ENCODE peak calls at places on chromosomes 1 and 21, in eight cellular contexts. One of them, this sample, is unnamed.
A peak's percentile ranks its signal among the peaks of the same experiment; 100 is the strongest.

GRCh38 chr21:15212214-15212613 is 147.4 kb upstream of the NRIP1 start:
- DNase-seq in thoracic aorta: no peak
- DNase-seq in KG1: no peak
- DNase-seq in endothelial cell: no peak
- DNase-seq in hippocampal formation: no peak
- DNase-seq in iris pigment epithelial cell: no peak
- DNase-seq in activated naive CD8-positive, alpha-beta T cell treated with anti-CD3 and anti-CD28 coated beads, Interleukin-2, amount 50 U/mL, for 24 hours: no peak
- DNase-seq in astrocyte of the spinal cord: no peak
- DNase-seq in this sample: no peak

GRCh38 chr1:223628233-223628632 is 37.3 kb downstream of the CAPN8 start:
- DNase-seq in thoracic aorta: no peak
- DNase-seq in KG1: no peak
- DNase-seq in endothelial cell: peak; percentile 66
- DNase-seq in hippocampal formation: no peak
- DNase-seq in iris pigment epithelial cell: peak; percentile 10
- DNase-seq in activated naive CD8-positive, alpha-beta T cell treated with anti-CD3 and anti-CD28 coated beads, Interleukin-2, amount 50 U/mL, for 24 hours: peak; percentile 62
- DNase-seq in astrocyte of the spinal cord: peak; percentile 7
- DNase-seq in this sample: peak; percentile 72

GRCh38 chr1:156781585-156782186 is 14.4 kb downstream of the PRCC start:
- DNase-seq in thoracic aorta: no peak
- DNase-seq in KG1: no peak
- DNase-seq in endothelial cell: no peak
- DNase-seq in hippocampal formation: no peak
- DNase-seq in iris pigment epithelial cell: peak; percentile 78
- DNase-seq in activated naive CD8-positive, alpha-beta T cell treated with anti-CD3 and anti-CD28 coated beads, Interleukin-2, amount 50 U/mL, for 24 hours: no peak
- DNase-seq in astrocyte of the spinal cord: peak; percentile 38
- DNase-seq in this sample: no peak

GRCh38 chr1:59903136-59903754 is 23.3 kb downstream of the CYP2J2 start:
- DNase-seq in thoracic aorta: no peak
- DNase-seq in KG1: no peak
- DNase-seq in endothelial cell: peak; percentile 47
- DNase-seq in hippocampal formation: peak; percentile 73
- DNase-seq in iris pigment epithelial cell: no peak
- DNase-seq in activated naive CD8-positive, alpha-beta T cell treated with anti-CD3 and anti-CD28 coated beads, Interleukin-2, amount 50 U/mL, for 24 hours: peak; percentile 7
- DNase-seq in astrocyte of the spinal cord: peak; percentile 6
- DNase-seq in this sample: peak; percentile 42

GRCh38 chr21:28427356-28428022 is 565.2 kb downstream of the LTN1 start:
- DNase-seq in thoracic aorta: no peak
- DNase-seq in KG1: no peak
- DNase-seq in endothelial cell: no peak
- DNase-seq in hippocampal formation: no peak
- DNase-seq in iris pigment epithelial cell: peak; percentile 67
- DNase-seq in activated naive CD8-positive, alpha-beta T cell treated with anti-CD3 and anti-CD28 coated beads, Interleukin-2, amount 50 U/mL, for 24 hours: no peak
- DNase-seq in astrocyte of the spinal cord: peak; percentile 23
- DNase-seq in this sample: no peak

GRCh38 chr1:59020151-59020997 is 236.5 kb upstream of the JUN start:
- DNase-seq in thoracic aorta: peak; percentile 19
- DNase-seq in KG1: peak; percentile 41
- DNase-seq in endothelial cell: no peak
- DNase-seq in hippocampal formation: no peak
- DNase-seq in iris pigment epithelial cell: peak; percentile 86
- DNase-seq in activated naive CD8-positive, alpha-beta T cell treated with anti-CD3 and anti-CD28 coated beads, Interleukin-2, amount 50 U/mL, for 24 hours: peak; percentile 33
- DNase-seq in astrocyte of the spinal cord: peak; percentile 86
- DNase-seq in this sample: no peak

GRCh38 chr1:226603030-226603960 is 54.7 kb downstream of the STUM start:
- DNase-seq in thoracic aorta: no peak
- DNase-seq in KG1: no peak
- DNase-seq in endothelial cell: no peak
- DNase-seq in hippocampal formation: peak; percentile 48
- DNase-seq in iris pigment epithelial cell: peak; percentile 46
- DNase-seq in activated naive CD8-positive, alpha-beta T cell treated with anti-CD3 and anti-CD28 coated beads, Interleukin-2, amount 50 U/mL, for 24 hours: no peak
- DNase-seq in astrocyte of the spinal cord: peak; percentile 13
- DNase-seq in this sample: no peak

GRCh38 chr1:39818482-39818881 is 29.8 kb upstream of the BMP8B start:
- DNase-seq in thoracic aorta: no peak
- DNase-seq in KG1: no peak
- DNase-seq in endothelial cell: no peak
- DNase-seq in hippocampal formation: no peak
- DNase-seq in iris pigment epithelial cell: no peak
- DNase-seq in activated naive CD8-positive, alpha-beta T cell treated with anti-CD3 and anti-CD28 coated beads, Interleukin-2, amount 50 U/mL, for 24 hours: no peak
- DNase-seq in astrocyte of the spinal cord: no peak
- DNase-seq in this sample: no peak

GRCh38 chr1:2344121-2344681 is 47.2 kb downstream of the MORN1 start:
- DNase-seq in thoracic aorta: no peak
- DNase-seq in KG1: no peak
- DNase-seq in endothelial cell: no peak
- DNase-seq in hippocampal formation: no peak
- DNase-seq in iris pigment epithelial cell: no peak
- DNase-seq in activated naive CD8-positive, alpha-beta T cell treated with anti-CD3 and anti-CD28 coated beads, Interleukin-2, amount 50 U/mL, for 24 hours: no peak
- DNase-seq in astrocyte of the spinal cord: no peak
- DNase-seq in this sample: no peak

GRCh38 chr1:42175314-42176054 is 10.9 kb upstream of the GUCA2A start:
- DNase-seq in thoracic aorta: no peak
- DNase-seq in KG1: no peak
- DNase-seq in endothelial cell: no peak
- DNase-seq in hippocampal formation: no peak
- DNase-seq in iris pigment epithelial cell: no peak
- DNase-seq in activated naive CD8-positive, alpha-beta T cell treated with anti-CD3 and anti-CD28 coated beads, Interleukin-2, amount 50 U/mL, for 24 hours: no peak
- DNase-seq in astrocyte of the spinal cord: no peak
- DNase-seq in this sample: no peak

GRCh38 chr1:45205000-45205909 is 1.1 kb downstream of the ZSWIM5 start:
- DNase-seq in thoracic aorta: no peak
- DNase-seq in KG1: peak; percentile 34
- DNase-seq in endothelial cell: peak; percentile 65
- DNase-seq in hippocampal formation: peak; percentile 37
- DNase-seq in iris pigment epithelial cell: peak; percentile 59
- DNase-seq in activated naive CD8-positive, alpha-beta T cell treated with anti-CD3 and anti-CD28 coated beads, Interleukin-2, amount 50 U/mL, for 24 hours: peak; percentile 42
- DNase-seq in astrocyte of the spinal cord: peak; percentile 43
- DNase-seq in this sample: peak; percentile 61

GRCh38 chr1:174875306-174875705 is 124.4 kb upstream of the CACYBP start:
- DNase-seq in thoracic aorta: no peak
- DNase-seq in KG1: no peak
- DNase-seq in endothelial cell: peak; percentile 7
- DNase-seq in hippocampal formation: no peak
- DNase-seq in iris pigment epithelial cell: no peak
- DNase-seq in activated naive CD8-positive, alpha-beta T cell treated with anti-CD3 and anti-CD28 coated beads, Interleukin-2, amount 50 U/mL, for 24 hours: no peak
- DNase-seq in astrocyte of the spinal cord: no peak
- DNase-seq in this sample: peak; percentile 44

GRCh38 chr1:215677112-215677511 is 110.0 kb downstream of the KCTD3 start:
- DNase-seq in thoracic aorta: no peak
- DNase-seq in KG1: no peak
- DNase-seq in endothelial cell: no peak
- DNase-seq in hippocampal formation: no peak
- DNase-seq in iris pigment epithelial cell: no peak
- DNase-seq in activated naive CD8-positive, alpha-beta T cell treated with anti-CD3 and anti-CD28 coated beads, Interleukin-2, amount 50 U/mL, for 24 hours: no peak
- DNase-seq in astrocyte of the spinal cord: no peak
- DNase-seq in this sample: no peak

GRCh38 chr1:216847385-216848036 is 124.3 kb upstream of the ESRRG start:
- DNase-seq in thoracic aorta: no peak
- DNase-seq in KG1: no peak
- DNase-seq in endothelial cell: no peak
- DNase-seq in hippocampal formation: no peak
- DNase-seq in iris pigment epithelial cell: peak; percentile 23
- DNase-seq in activated naive CD8-positive, alpha-beta T cell treated with anti-CD3 and anti-CD28 coated beads, Interleukin-2, amount 50 U/mL, for 24 hours: no peak
- DNase-seq in astrocyte of the spinal cord: peak; percentile 46
- DNase-seq in this sample: no peak

GRCh38 chr21:44594406-44594916 is 2.2 kb upstream of the KRTAP10-6 start:
- DNase-seq in thoracic aorta: no peak
- DNase-seq in KG1: no peak
- DNase-seq in endothelial cell: no peak
- DNase-seq in hippocampal formation: no peak
- DNase-seq in iris pigment epithelial cell: no peak
- DNase-seq in activated naive CD8-positive, alpha-beta T cell treated with anti-CD3 and anti-CD28 coated beads, Interleukin-2, amount 50 U/mL, for 24 hours: no peak
- DNase-seq in astrocyte of the spinal cord: no peak
- DNase-seq in this sample: peak; percentile 24

GRCh38 chr1:12521096-12521495 is 96.9 kb downstream of the DHRS3 start:
- DNase-seq in thoracic aorta: no peak
- DNase-seq in KG1: no peak
- DNase-seq in endothelial cell: no peak
- DNase-seq in hippocampal formation: no peak
- DNase-seq in iris pigment epithelial cell: no peak
- DNase-seq in activated naive CD8-positive, alpha-beta T cell treated with anti-CD3 and anti-CD28 coated beads, Interleukin-2, amount 50 U/mL, for 24 hours: no peak
- DNase-seq in astrocyte of the spinal cord: no peak
- DNase-seq in this sample: no peak

GRCh38 chr1:202349263-202349928 is 897 bp downstream of the PPP1R12B start:
- DNase-seq in thoracic aorta: no peak
- DNase-seq in KG1: no peak
- DNase-seq in endothelial cell: no peak
- DNase-seq in hippocampal formation: no peak
- DNase-seq in iris pigment epithelial cell: peak; percentile 72
- DNase-seq in activated naive CD8-positive, alpha-beta T cell treated with anti-CD3 and anti-CD28 coated beads, Interleukin-2, amount 50 U/mL, for 24 hours: no peak
- DNase-seq in astrocyte of the spinal cord: peak; percentile 70
- DNase-seq in this sample: no peak

GRCh38 chr1:48530727-48531351 is 58.8 kb upstream of the SPATA6 start:
- DNase-seq in thoracic aorta: no peak
- DNase-seq in KG1: peak; percentile 13
- DNase-seq in endothelial cell: peak; percentile 92
- DNase-seq in hippocampal formation: no peak
- DNase-seq in iris pigment epithelial cell: peak; percentile 17
- DNase-seq in activated naive CD8-positive, alpha-beta T cell treated with anti-CD3 and anti-CD28 coated beads, Interleukin-2, amount 50 U/mL, for 24 hours: peak; percentile 59
- DNase-seq in astrocyte of the spinal cord: peak; percentile 13
- DNase-seq in this sample: peak; percentile 94

GRCh38 chr1:7705048-7705907 is 65.8 kb upstream of the VAMP3 start:
- DNase-seq in thoracic aorta: no peak
- DNase-seq in KG1: no peak
- DNase-seq in endothelial cell: peak; percentile 18
- DNase-seq in hippocampal formation: peak; percentile 30
- DNase-seq in iris pigment epithelial cell: no peak
- DNase-seq in activated naive CD8-positive, alpha-beta T cell treated with anti-CD3 and anti-CD28 coated beads, Interleukin-2, amount 50 U/mL, for 24 hours: no peak
- DNase-seq in astrocyte of the spinal cord: no peak
- DNase-seq in this sample: peak; percentile 76

GRCh38 chr1:66365628-66366027 is 168.3 kb upstream of the SGIP1 start:
- DNase-seq in thoracic aorta: no peak
- DNase-seq in KG1: no peak
- DNase-seq in endothelial cell: no peak
- DNase-seq in hippocampal formation: no peak
- DNase-seq in iris pigment epithelial cell: no peak
- DNase-seq in activated naive CD8-positive, alpha-beta T cell treated with anti-CD3 and anti-CD28 coated beads, Interleukin-2, amount 50 U/mL, for 24 hours: no peak
- DNase-seq in astrocyte of the spinal cord: no peak
- DNase-seq in this sample: no peak

GRCh38 chr1:171219751-171220385 is 28.4 kb upstream of the FMO1 start:
- DNase-seq in thoracic aorta: no peak
- DNase-seq in KG1: no peak
- DNase-seq in endothelial cell: no peak
- DNase-seq in hippocampal formation: no peak
- DNase-seq in iris pigment epithelial cell: peak; percentile 90
- DNase-seq in activated naive CD8-positive, alpha-beta T cell treated with anti-CD3 and anti-CD28 coated beads, Interleukin-2, amount 50 U/mL, for 24 hours: no peak
- DNase-seq in astrocyte of the spinal cord: peak; percentile 97
- DNase-seq in this sample: peak; percentile 71

GRCh38 chr1:94675373-94675772 is 133.8 kb upstream of the F3 start:
- DNase-seq in thoracic aorta: no peak
- DNase-seq in KG1: no peak
- DNase-seq in endothelial cell: no peak
- DNase-seq in hippocampal formation: no peak
- DNase-seq in iris pigment epithelial cell: peak; percentile 89
- DNase-seq in activated naive CD8-positive, alpha-beta T cell treated with anti-CD3 and anti-CD28 coated beads, Interleukin-2, amount 50 U/mL, for 24 hours: no peak
- DNase-seq in astrocyte of the spinal cord: peak; percentile 83
- DNase-seq in this sample: no peak

GRCh38 chr1:29033829-29034466 is 89.8 kb downstream of the TMEM200B start:
- DNase-seq in thoracic aorta: no peak
- DNase-seq in KG1: peak; percentile 14
- DNase-seq in endothelial cell: no peak
- DNase-seq in hippocampal formation: peak; percentile 46
- DNase-seq in iris pigment epithelial cell: peak; percentile 36
- DNase-seq in activated naive CD8-positive, alpha-beta T cell treated with anti-CD3 and anti-CD28 coated beads, Interleukin-2, amount 50 U/mL, for 24 hours: no peak
- DNase-seq in astrocyte of the spinal cord: peak; percentile 52
- DNase-seq in this sample: no peak

GRCh38 chr1:230423261-230423660 is 2.9 kb downstream of the PGBD5 start:
- DNase-seq in thoracic aorta: no peak
- DNase-seq in KG1: no peak
- DNase-seq in endothelial cell: no peak
- DNase-seq in hippocampal formation: peak; percentile 38
- DNase-seq in iris pigment epithelial cell: no peak
- DNase-seq in activated naive CD8-positive, alpha-beta T cell treated with anti-CD3 and anti-CD28 coated beads, Interleukin-2, amount 50 U/mL, for 24 hours: no peak
- DNase-seq in astrocyte of the spinal cord: no peak
- DNase-seq in this sample: no peak

GRCh38 chr21:34795152-34796141 is 126.7 kb downstream of the CLIC6 start:
- DNase-seq in thoracic aorta: no peak
- DNase-seq in KG1: no peak
- DNase-seq in endothelial cell: no peak
- DNase-seq in hippocampal formation: no peak
- DNase-seq in iris pigment epithelial cell: peak; percentile 63
- DNase-seq in activated naive CD8-positive, alpha-beta T cell treated with anti-CD3 and anti-CD28 coated beads, Interleukin-2, amount 50 U/mL, for 24 hours: no peak
- DNase-seq in astrocyte of the spinal cord: peak; percentile 68
- DNase-seq in this sample: no peak

GRCh38 chr1:110449661-110450651 is 993 bp upstream of the PROK1 start:
- DNase-seq in thoracic aorta: no peak
- DNase-seq in KG1: no peak
- DNase-seq in endothelial cell: no peak
- DNase-seq in hippocampal formation: no peak
- DNase-seq in iris pigment epithelial cell: peak; percentile 20
- DNase-seq in activated naive CD8-positive, alpha-beta T cell treated with anti-CD3 and anti-CD28 coated beads, Interleukin-2, amount 50 U/mL, for 24 hours: no peak
- DNase-seq in astrocyte of the spinal cord: no peak
- DNase-seq in this sample: no peak

GRCh38 chr1:41474490-41475271 is 9.8 kb downstream of the EDN2 start:
- DNase-seq in thoracic aorta: no peak
- DNase-seq in KG1: no peak
- DNase-seq in endothelial cell: no peak
- DNase-seq in hippocampal formation: peak; percentile 29
- DNase-seq in iris pigment epithelial cell: no peak
- DNase-seq in activated naive CD8-positive, alpha-beta T cell treated with anti-CD3 and anti-CD28 coated beads, Interleukin-2, amount 50 U/mL, for 24 hours: no peak
- DNase-seq in astrocyte of the spinal cord: no peak
- DNase-seq in this sample: no peak

GRCh38 chr1:55376894-55377293 is 161.7 kb upstream of the USP24 start:
- DNase-seq in thoracic aorta: no peak
- DNase-seq in KG1: no peak
- DNase-seq in endothelial cell: no peak
- DNase-seq in hippocampal formation: no peak
- DNase-seq in iris pigment epithelial cell: no peak
- DNase-seq in activated naive CD8-positive, alpha-beta T cell treated with anti-CD3 and anti-CD28 coated beads, Interleukin-2, amount 50 U/mL, for 24 hours: no peak
- DNase-seq in astrocyte of the spinal cord: no peak
- DNase-seq in this sample: no peak

GRCh38 chr1:186605762-186606350 is 74.4 kb downstream of the PTGS2 start:
- DNase-seq in thoracic aorta: no peak
- DNase-seq in KG1: no peak
- DNase-seq in endothelial cell: peak; percentile 58
- DNase-seq in hippocampal formation: no peak
- DNase-seq in iris pigment epithelial cell: peak; percentile 73
- DNase-seq in activated naive CD8-positive, alpha-beta T cell treated with anti-CD3 and anti-CD28 coated beads, Interleukin-2, amount 50 U/mL, for 24 hours: peak; percentile 16
- DNase-seq in astrocyte of the spinal cord: peak; percentile 59
- DNase-seq in this sample: peak; percentile 79

GRCh38 chr1:3261969-3262579 is 192.4 kb upstream of the ARHGEF16 start:
- DNase-seq in thoracic aorta: no peak
- DNase-seq in KG1: no peak
- DNase-seq in endothelial cell: no peak
- DNase-seq in hippocampal formation: no peak
- DNase-seq in iris pigment epithelial cell: no peak
- DNase-seq in activated naive CD8-positive, alpha-beta T cell treated with anti-CD3 and anti-CD28 coated beads, Interleukin-2, amount 50 U/mL, for 24 hours: no peak
- DNase-seq in astrocyte of the spinal cord: no peak
- DNase-seq in this sample: no peak

GRCh38 chr1:188188317-188188716 is 1359.6 kb downstream of the PLA2G4A start:
- DNase-seq in thoracic aorta: no peak
- DNase-seq in KG1: no peak
- DNase-seq in endothelial cell: no peak
- DNase-seq in hippocampal formation: no peak
- DNase-seq in iris pigment epithelial cell: no peak
- DNase-seq in activated naive CD8-positive, alpha-beta T cell treated with anti-CD3 and anti-CD28 coated beads, Interleukin-2, amount 50 U/mL, for 24 hours: no peak
- DNase-seq in astrocyte of the spinal cord: no peak
- DNase-seq in this sample: no peak

GRCh38 chr21:29148535-29148934 is 18.1 kb downstream of the MAP3K7CL start:
- DNase-seq in thoracic aorta: no peak
- DNase-seq in KG1: no peak
- DNase-seq in endothelial cell: no peak
- DNase-seq in hippocampal formation: no peak
- DNase-seq in iris pigment epithelial cell: peak; percentile 55
- DNase-seq in activated naive CD8-positive, alpha-beta T cell treated with anti-CD3 and anti-CD28 coated beads, Interleukin-2, amount 50 U/mL, for 24 hours: no peak
- DNase-seq in astrocyte of the spinal cord: peak; percentile 90
- DNase-seq in this sample: no peak

GRCh38 chr21:46052703-46053651 is 44.9 kb upstream of the COL6A2 start:
- DNase-seq in thoracic aorta: no peak
- DNase-seq in KG1: no peak
- DNase-seq in endothelial cell: no peak
- DNase-seq in hippocampal formation: no peak
- DNase-seq in iris pigment epithelial cell: peak; percentile 70
- DNase-seq in activated naive CD8-positive, alpha-beta T cell treated with anti-CD3 and anti-CD28 coated beads, Interleukin-2, amount 50 U/mL, for 24 hours: peak; percentile 72
- DNase-seq in astrocyte of the spinal cord: peak; percentile 85
- DNase-seq in this sample: peak; percentile 27

GRCh38 chr1:117795190-117795589 is 134.2 kb downstream of the GDAP2 start:
- DNase-seq in thoracic aorta: no peak
- DNase-seq in KG1: no peak
- DNase-seq in endothelial cell: no peak
- DNase-seq in hippocampal formation: no peak
- DNase-seq in iris pigment epithelial cell: peak; percentile 53
- DNase-seq in activated naive CD8-positive, alpha-beta T cell treated with anti-CD3 and anti-CD28 coated beads, Interleukin-2, amount 50 U/mL, for 24 hours: no peak
- DNase-seq in astrocyte of the spinal cord: peak; percentile 74
- DNase-seq in this sample: no peak